ENCODE peak calls at places on chromosomes 6 and 20, in eight cellular contexts. J, B, X, K, S, O, I and U are unnamed samples.

GRCh38 chr6:17493286-17493685 is 99.9 kb downstream of the CAP2 start:
- DNase-seq in J (no peak), B (peak; percentile 85), X (no peak), K (no peak), S (no peak), O (no peak), I (no peak), U (no peak)

GRCh38 chr6:116371384-116372209 is 850 bp downstream of the DSE start:
- DNase-seq in J (peak; percentile 73), B (peak; percentile 94), X (peak; percentile 87), K (peak; percentile 43), S (peak; percentile 82), O (peak; percentile 63), I (peak; percentile 71), U (peak; percentile 56)

GRCh38 chr6:97203343-97203742 is 79.7 kb downstream of the MMS22L start:
- DNase-seq in J (no peak), B (peak; percentile 53), X (no peak), K (no peak), S (no peak), O (no peak), I (no peak), U (no peak)

GRCh38 chr20:20253744-20254330 is 114.1 kb upstream of the INSM1 start:
- DNase-seq in J (no peak), B (no peak), X (no peak), K (no peak), S (no peak), O (no peak), I (no peak), U (no peak)

GRCh38 chr20:15616626-15617025 is 956.6 kb downstream of the KIF16B start:
- DNase-seq in J (no peak), B (peak; percentile 28), X (no peak), K (no peak), S (no peak), O (no peak), I (no peak), U (no peak)

GRCh38 chr6:75940558-75940957 is 131.9 kb downstream of the IMPG1 start:
- DNase-seq in J (no peak), B (no peak), X (no peak), K (no peak), S (no peak), O (no peak), I (no peak), U (no peak)

GRCh38 chr6:167210375-167211295 is 52.9 kb upstream of the GPR31 start:
- DNase-seq in J (no peak), B (no peak), X (no peak), K (no peak), S (no peak), O (no peak), I (peak; percentile 53), U (no peak)

GRCh38 chr6:138682722-138683521 is 90.6 kb upstream of the CCDC28A start:
- DNase-seq in J (no peak), B (peak; percentile 86), X (peak; percentile 58), K (peak; percentile 11), S (no peak), O (no peak), I (no peak), U (no peak)

GRCh38 chr20:52824494-52825216 is 147.5 kb upstream of the TSHZ2 start:
- DNase-seq in J (no peak), B (no peak), X (no peak), K (no peak), S (no peak), O (no peak), I (no peak), U (no peak)

GRCh38 chr6:142296975-142297604 is 4.7 kb upstream of the ADGRG6 start:
- DNase-seq in J (no peak), B (no peak), X (no peak), K (no peak), S (no peak), O (no peak), I (no peak), U (no peak)
- H3K4me3 ChIP-seq in J (no peak overlapping the region), B (no peak overlapping the region), X (no peak overlapping the region), K (no peak overlapping the region), S (no peak overlapping the region), O (no peak overlapping the region), I (no peak overlapping the region), U (no peak overlapping the region)

GRCh38 chr6:35829306-35829705 is 24.2 kb downstream of the LHFPL5 start:
- DNase-seq in J (no peak), B (no peak), X (no peak), K (no peak), S (no peak), O (no peak), I (no peak), U (no peak)

GRCh38 chr6:35833534-35833933 is 28.4 kb downstream of the LHFPL5 start:
- DNase-seq in J (no peak), B (peak; percentile 55), X (no peak), K (no peak), S (no peak), O (no peak), I (no peak), U (no peak)

DNA sequence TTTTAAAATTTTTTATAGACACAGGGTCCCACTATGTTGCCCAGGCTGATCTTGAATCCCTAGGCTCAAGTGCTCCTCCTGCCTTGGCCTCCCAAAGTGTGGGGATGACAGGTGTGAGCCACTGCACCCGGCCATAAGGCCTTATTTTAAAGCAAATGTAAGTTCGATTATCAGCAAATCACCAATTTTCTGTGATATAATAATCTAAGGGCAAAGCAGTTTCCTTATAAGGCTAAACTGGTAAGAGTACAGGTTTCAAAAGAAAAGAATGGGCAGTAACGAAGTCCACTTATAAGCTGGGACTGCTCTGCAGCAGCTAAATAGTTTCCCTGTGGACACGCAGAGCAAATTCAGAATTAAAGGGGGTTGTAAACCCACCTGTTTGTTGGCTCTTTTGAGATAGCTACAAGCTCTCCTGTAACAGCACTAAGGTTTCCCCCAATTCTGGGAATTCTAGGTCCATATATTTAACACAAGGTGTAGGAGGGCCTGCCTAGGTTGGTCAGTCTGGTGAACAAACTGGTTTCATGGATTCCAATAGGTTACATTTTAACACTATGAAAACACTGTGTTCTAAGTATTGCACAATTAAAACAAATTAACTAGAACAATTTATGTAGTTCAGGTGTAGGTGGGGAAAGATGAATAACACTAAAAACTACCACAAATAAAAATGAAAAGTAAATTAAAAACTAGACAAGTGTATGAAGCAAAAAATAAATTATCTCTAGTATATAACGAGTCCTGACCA is 26.3 kb downstream of the LHFPL5 start:
- DNase-seq in J (no peak), B (no peak), X (no peak), K (no peak), S (no peak), O (no peak), I (no peak), U (no peak)
- TF ChIP-seq POLR2A in J (no peak), B (no peak), X (no peak), K (no peak), S (no peak), O (no peak), I (peak; percentile 33), U (no peak)

GRCh38 chr6:24911983-24912382 is 23.8 kb downstream of the RIPOR2 start:
- DNase-seq in J (no peak), B (no peak), X (no peak), K (no peak), S (no peak), O (no peak), I (no peak), U (no peak)
- H3K4me3 ChIP-seq in J (no peak overlapping the region), B (peak overlapping the region; percentile 75), X (no peak overlapping the region), K (no peak overlapping the region), S (peak overlapping the region; percentile 64), O (no peak overlapping the region), I (no peak overlapping the region), U (no peak overlapping the region)

DNA sequence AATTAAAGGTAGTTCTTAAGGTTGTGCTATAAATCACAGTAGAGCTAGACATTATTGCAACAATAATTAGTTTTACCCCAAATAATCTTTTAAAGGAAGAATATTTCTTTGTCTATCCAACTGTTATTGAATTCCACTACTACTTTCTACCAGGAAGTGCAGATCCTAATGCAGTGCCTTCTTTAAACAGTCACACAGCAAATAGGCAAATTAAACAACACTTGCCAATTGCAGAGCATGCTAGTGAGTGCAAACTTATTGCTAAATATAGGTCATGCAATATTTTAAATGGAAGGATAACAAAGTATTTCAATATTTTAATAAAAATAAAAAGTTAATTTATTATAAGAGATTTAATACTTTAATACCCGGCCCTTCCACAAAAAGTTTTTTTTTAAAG is 107.3 kb upstream of the BCLAF1 start:
- DNase-seq in J (no peak), B (no peak), X (no peak), K (no peak), S (no peak), O (no peak), I (no peak), U (no peak)
- TF ChIP-seq POLR2A in J (no peak), B (no peak), X (no peak), K (no peak), S (no peak), O (no peak), I (no peak), U (no peak)

GRCh38 chr6:108071736-108072276 is 2.7 kb downstream of the OSTM1 start:
- DNase-seq in J (no peak), B (no peak), X (no peak), K (no peak), S (no peak), O (no peak), I (no peak), U (no peak)
- H3K4me3 ChIP-seq in J (no peak overlapping the region), B (no peak overlapping the region), X (no peak overlapping the region), K (no peak overlapping the region), S (no peak overlapping the region), O (no peak overlapping the region), I (no peak overlapping the region), U (no peak overlapping the region)

GRCh38 chr6:149752600-149752999 is 3.1 kb downstream of the PCMT1 start:
- DNase-seq in J (no peak), B (no peak), X (no peak), K (no peak), S (no peak), O (no peak), I (no peak), U (no peak)

GRCh38 chr6:149750136-149750609 is 632 bp downstream of the PCMT1 start:
- DNase-seq in J (peak; percentile 47), B (peak; percentile 49), X (peak; percentile 20), K (peak; percentile 36), S (no peak), O (no peak), I (peak; percentile 64), U (peak; percentile 30)

GRCh38 chr6:149751239-149751638 is 1.7 kb downstream of the PCMT1 start:
- DNase-seq in J (no peak), B (no peak), X (no peak), K (no peak), S (no peak), O (no peak), I (no peak), U (no peak)

GRCh38 chr6:149746147-149746946 is at the start of gene NUP43:
- DNase-seq in J (peak; percentile 81), B (peak; percentile 95), X (peak; percentile 93), K (peak; percentile 92), S (peak; percentile 92), O (peak; percentile 92), I (peak; percentile 92), U (peak; percentile 92)

GRCh38 chr6:149749594-149750135 is at the start of gene PCMT1:
- DNase-seq in J (peak; percentile 67), B (peak; percentile 87), X (peak; percentile 84), K (peak; percentile 93), S (peak; percentile 89), O (peak; percentile 93), I (peak; percentile 94), U (peak; percentile 93)
- TF ChIP-seq POLR2A in J (peak; percentile 74), B (peak; percentile 56), X (no peak), K (peak; percentile 87), S (peak; percentile 62), O (peak; percentile 89), I (peak; percentile 91), U (no peak)

GRCh38 chr6:144753023-144753705 is 468.0 kb downstream of the UTRN start:
- DNase-seq in J (no peak), B (no peak), X (no peak), K (no peak), S (no peak), O (no peak), I (no peak), U (no peak)
- H3K4me3 ChIP-seq in J (no peak overlapping the region), B (no peak overlapping the region), X (no peak overlapping the region), K (no peak overlapping the region), S (no peak overlapping the region), O (no peak overlapping the region), I (no peak overlapping the region), U (no peak overlapping the region)